ENCODE peak calls at places on chromosomes 3 and 15, in six cellular contexts. One of them, this sample, is unnamed.

GRCh38 chr3:18446067-18446793 is 21.1 kb upstream of the SATB1 start:
- DNase-seq in esophagus muscularis mucosa: no peak
- DNase-seq in ovary: no peak
- DNase-seq in stomach: no peak
- DNase-seq in uterus: no peak
- DNase-seq in right lobe of liver: no peak
- DNase-seq in this sample: no peak

GRCh38 chr3:133856316-133856715 is 39.4 kb downstream of the RAB6B start:
- DNase-seq in uterus: no peak
- DNase-seq in right lobe of liver: no peak
- DNase-seq in ovary: no peak
- DNase-seq in stomach: no peak
- DNase-seq in esophagus muscularis mucosa: no peak
- DNase-seq in this sample: no peak

GRCh38 chr3:134419214-134419965 is 45.1 kb upstream of the AMOTL2 start:
- DNase-seq in uterus: no peak
- DNase-seq in ovary: no peak
- DNase-seq in stomach: no peak
- DNase-seq in esophagus muscularis mucosa: no peak
- DNase-seq in right lobe of liver: no peak
- DNase-seq in this sample: no peak

GRCh38 chr3:51593697-51594096 is 55.2 kb downstream of the RAD54L2 start:
- DNase-seq in uterus: no peak
- DNase-seq in right lobe of liver: no peak
- DNase-seq in esophagus muscularis mucosa: no peak
- DNase-seq in ovary: no peak
- DNase-seq in stomach: no peak
- DNase-seq in this sample: no peak

GRCh38 chr3:24972491-24972890 is 455.6 kb upstream of the RARB start:
- DNase-seq in ovary: no peak
- DNase-seq in uterus: no peak
- DNase-seq in esophagus muscularis mucosa: no peak
- DNase-seq in right lobe of liver: no peak
- DNase-seq in stomach: no peak
- DNase-seq in this sample: no peak

GRCh38 chr15:89673162-89673506 is 6.0 kb downstream of the PLIN1 start:
- DNase-seq in right lobe of liver: no peak
- DNase-seq in ovary: no peak
- DNase-seq in stomach: no peak
- DNase-seq in esophagus muscularis mucosa: no peak
- DNase-seq in uterus: no peak
- DNase-seq in this sample: no peak

GRCh38 chr15:32856753-32857152 is 138.9 kb downstream of the GREM1 start:
- DNase-seq in stomach: no peak
- DNase-seq in uterus: no peak
- DNase-seq in esophagus muscularis mucosa: no peak
- DNase-seq in ovary: no peak
- DNase-seq in right lobe of liver: no peak
- DNase-seq in this sample: no peak

GRCh38 chr3:38853021-38853420 is 37.0 kb upstream of the SCN10A start:
- DNase-seq in stomach: no peak
- DNase-seq in uterus: no peak
- DNase-seq in esophagus muscularis mucosa: no peak
- DNase-seq in right lobe of liver: no peak
- DNase-seq in ovary: no peak
- DNase-seq in this sample: no peak

GRCh38 chr15:69508659-69509058 is 56.0 kb downstream of the RPLP1 start:
- DNase-seq in stomach: no peak
- DNase-seq in esophagus muscularis mucosa: no peak
- DNase-seq in uterus: no peak
- DNase-seq in right lobe of liver: no peak
- DNase-seq in ovary: no peak
- DNase-seq in this sample: no peak

GRCh38 chr15:88247914-88248313 is 8.6 kb downstream of the NTRK3 start:
- DNase-seq in right lobe of liver: peak; percentile 79
- DNase-seq in uterus: no peak
- DNase-seq in stomach: no peak
- DNase-seq in esophagus muscularis mucosa: no peak
- DNase-seq in ovary: no peak
- DNase-seq in this sample: peak; percentile 48

GRCh38 chr3:174355505-174355904 is 503.6 kb upstream of the NAALADL2 start:
- DNase-seq in stomach: no peak
- DNase-seq in uterus: no peak
- DNase-seq in ovary: no peak
- DNase-seq in esophagus muscularis mucosa: no peak
- DNase-seq in right lobe of liver: no peak
- DNase-seq in this sample: no peak

GRCh38 chr15:99436472-99437314 is 129.1 kb upstream of the MEF2A start:
- DNase-seq in stomach: peak; percentile 20
- DNase-seq in esophagus muscularis mucosa: no peak
- DNase-seq in ovary: peak; percentile 19
- DNase-seq in right lobe of liver: peak; percentile 34
- DNase-seq in uterus: no peak
- DNase-seq in this sample: peak; percentile 64

GRCh38 chr15:61820951-61821350 is 239.3 kb downstream of the VPS13C start:
- DNase-seq in right lobe of liver: no peak
- DNase-seq in esophagus muscularis mucosa: peak; percentile 81
- DNase-seq in stomach: no peak
- DNase-seq in ovary: no peak
- DNase-seq in uterus: no peak
- DNase-seq in this sample: no peak

GRCh38 chr3:140093742-140094141 is 158.8 kb downstream of the CLSTN2 start:
- DNase-seq in ovary: peak; percentile 62
- DNase-seq in esophagus muscularis mucosa: no peak
- DNase-seq in stomach: peak; percentile 59
- DNase-seq in right lobe of liver: no peak
- DNase-seq in uterus: peak; percentile 91
- DNase-seq in this sample: peak; percentile 68

GRCh38 chr3:190094201-190094718 is 26.4 kb downstream of the P3H2 start:
- DNase-seq in right lobe of liver: no peak
- DNase-seq in uterus: no peak
- DNase-seq in stomach: no peak
- DNase-seq in esophagus muscularis mucosa: no peak
- DNase-seq in ovary: no peak
- DNase-seq in this sample: no peak

GRCh38 chr3:117553461-117553860 is 843.9 kb downstream of the TUSC7 start:
- DNase-seq in uterus: no peak
- DNase-seq in stomach: no peak
- DNase-seq in right lobe of liver: no peak
- DNase-seq in ovary: no peak
- DNase-seq in esophagus muscularis mucosa: no peak
- DNase-seq in this sample: no peak

GRCh38 chr3:129560931-129561594 is 18.1 kb downstream of the H1-8 start:
- DNase-seq in stomach: peak; percentile 35
- DNase-seq in right lobe of liver: peak; percentile 63
- DNase-seq in esophagus muscularis mucosa: no peak
- DNase-seq in ovary: peak; percentile 91
- DNase-seq in uterus: peak; percentile 88
- DNase-seq in this sample: peak; percentile 90

GRCh38 chr15:36612063-36612788 is 32.8 kb downstream of the CDIN1 start:
- DNase-seq in esophagus muscularis mucosa: no peak
- DNase-seq in uterus: no peak
- DNase-seq in stomach: no peak
- DNase-seq in right lobe of liver: no peak
- DNase-seq in ovary: no peak
- DNase-seq in this sample: no peak

GRCh38 chr3:47841786-47842349 is 38.9 kb downstream of the DHX30 start:
- DNase-seq in ovary: no peak
- DNase-seq in uterus: no peak
- DNase-seq in stomach: no peak
- DNase-seq in esophagus muscularis mucosa: no peak
- DNase-seq in right lobe of liver: no peak
- DNase-seq in this sample: no peak

GRCh38 chr3:55749036-55749435 is 261.9 kb upstream of the WNT5A start:
- DNase-seq in stomach: no peak
- DNase-seq in esophagus muscularis mucosa: peak; percentile 55
- DNase-seq in ovary: no peak
- DNase-seq in uterus: no peak
- DNase-seq in right lobe of liver: no peak
- DNase-seq in this sample: no peak

GRCh38 chr3:59411694-59412093 is 361.9 kb upstream of the CFAP20DC start:
- DNase-seq in right lobe of liver: no peak
- DNase-seq in ovary: no peak
- DNase-seq in stomach: no peak
- DNase-seq in uterus: no peak
- DNase-seq in esophagus muscularis mucosa: no peak
- DNase-seq in this sample: no peak

GRCh38 chr15:70284438-70285214 is 186.9 kb upstream of the TLE3 start:
- DNase-seq in right lobe of liver: peak; percentile 87
- DNase-seq in uterus: no peak
- DNase-seq in esophagus muscularis mucosa: no peak
- DNase-seq in ovary: no peak
- DNase-seq in stomach: peak; percentile 82
- DNase-seq in this sample: peak; percentile 84

GRCh38 chr3:115127208-115127607 is 19.9 kb downstream of the ZBTB20 start:
- DNase-seq in uterus: no peak
- DNase-seq in ovary: no peak
- DNase-seq in stomach: no peak
- DNase-seq in right lobe of liver: no peak
- DNase-seq in esophagus muscularis mucosa: no peak
- DNase-seq in this sample: no peak

GRCh38 chr3:11566478-11566877 is 77.2 kb downstream of the VGLL4 start:
- DNase-seq in stomach: no peak
- DNase-seq in right lobe of liver: no peak
- DNase-seq in esophagus muscularis mucosa: no peak
- DNase-seq in ovary: no peak
- DNase-seq in uterus: no peak
- DNase-seq in this sample: no peak
- TF ChIP-seq POLR2A in stomach: no peak
- TF ChIP-seq POLR2A in right lobe of liver: no peak
- TF ChIP-seq POLR2A in esophagus muscularis mucosa: no peak
- TF ChIP-seq POLR2A in ovary: no peak
- TF ChIP-seq POLR2A in uterus: no peak
- TF ChIP-seq POLR2A in this sample: no peak

DNA sequence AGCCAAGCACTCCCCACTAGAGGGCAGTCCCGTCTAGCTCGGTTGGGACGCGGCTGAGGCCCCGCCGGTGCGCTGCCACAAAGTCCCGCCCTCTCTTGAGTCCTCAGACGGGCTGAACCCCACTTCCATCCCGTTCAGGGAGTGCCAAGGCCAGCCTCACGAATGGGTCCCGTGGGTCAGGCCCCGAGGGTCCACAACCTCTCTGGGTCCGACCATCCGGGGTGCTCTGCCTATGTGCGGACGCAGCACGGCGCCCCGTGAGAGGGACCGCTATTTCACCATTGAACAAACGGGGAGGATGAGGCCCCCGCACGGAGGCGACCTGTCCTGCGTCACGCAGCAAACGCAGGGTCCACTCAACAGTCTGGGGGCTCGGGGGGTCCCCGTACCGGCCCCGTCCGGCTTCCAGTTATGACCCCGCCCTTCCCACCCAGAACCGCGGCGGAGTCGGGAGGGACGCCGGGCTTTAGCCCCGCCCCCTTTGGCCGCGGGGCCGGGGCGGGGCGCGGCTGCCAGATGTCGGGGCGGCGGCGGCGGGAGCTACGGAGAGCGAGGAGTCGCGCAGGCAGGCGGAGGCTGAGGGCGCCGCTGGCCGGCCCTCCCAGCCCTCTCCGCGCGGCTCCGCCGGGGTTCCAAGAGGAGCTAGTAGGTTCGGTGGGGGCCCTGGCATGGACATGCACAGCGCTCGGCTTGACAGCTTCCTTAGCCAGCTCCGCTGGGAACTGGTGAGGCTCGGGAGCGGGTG is at the start of gene INKA1:
- DNase-seq in esophagus muscularis mucosa: peak; percentile 97
- DNase-seq in uterus: peak; percentile 91
- DNase-seq in ovary: peak; percentile 89
- DNase-seq in stomach: peak; percentile 91
- DNase-seq in right lobe of liver: peak; percentile 92
- DNase-seq in this sample: peak; percentile 92
- TF ChIP-seq POLR2A in esophagus muscularis mucosa: peak; percentile 29
- TF ChIP-seq POLR2A in uterus: peak; percentile 69
- TF ChIP-seq POLR2A in ovary: peak; percentile 16
- TF ChIP-seq POLR2A in stomach: no peak
- TF ChIP-seq POLR2A in right lobe of liver: peak; percentile 46
- TF ChIP-seq POLR2A in this sample: peak; percentile 78

DNA sequence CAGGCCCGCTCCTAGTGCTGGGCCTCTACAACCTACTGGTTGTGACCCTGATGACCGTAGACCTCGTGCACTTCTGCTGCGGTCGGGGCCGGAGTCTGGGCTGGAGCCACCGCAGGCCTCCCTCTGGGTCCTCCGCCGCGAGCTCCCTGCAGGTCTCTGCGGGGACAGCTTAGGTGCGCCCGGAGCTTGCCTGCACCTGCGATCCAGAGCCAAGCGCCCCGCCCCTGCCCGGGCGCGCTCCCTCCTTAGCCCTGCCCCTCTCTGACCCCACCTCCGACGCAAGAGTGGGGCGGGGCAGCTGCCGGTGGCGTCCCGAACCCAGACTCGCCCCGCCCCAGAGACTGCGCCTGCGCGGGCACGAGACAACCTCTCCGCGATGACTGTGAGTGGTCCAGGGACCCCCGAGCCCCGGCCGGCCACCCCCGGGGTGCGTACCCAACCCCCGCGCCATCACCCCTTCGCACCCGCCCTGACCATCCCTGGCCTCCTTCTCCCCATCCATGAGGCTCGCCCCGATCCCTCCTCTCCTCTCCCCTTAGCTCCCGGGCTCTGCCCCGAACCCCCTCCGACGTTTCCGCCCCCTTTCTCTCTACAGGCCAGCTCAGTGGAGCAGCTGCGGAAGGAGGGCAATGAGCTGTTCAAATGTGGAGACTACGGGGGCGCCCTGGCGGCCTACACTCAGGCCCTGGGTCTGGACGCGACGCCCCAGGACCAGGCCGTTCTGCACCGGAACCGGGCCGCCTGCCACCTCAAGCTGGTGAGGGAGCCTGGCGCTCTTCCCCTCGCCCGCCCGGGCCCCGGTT is at the start of gene UNC45A:
- DNase-seq in uterus: peak; percentile 88
- DNase-seq in ovary: peak; percentile 92
- DNase-seq in esophagus muscularis mucosa: peak; percentile 96
- DNase-seq in stomach: peak; percentile 97
- DNase-seq in right lobe of liver: peak; percentile 97
- DNase-seq in this sample: peak; percentile 95
- TF ChIP-seq POLR2A in uterus: peak; percentile 59
- TF ChIP-seq POLR2A in ovary: peak; percentile 30
- TF ChIP-seq POLR2A in esophagus muscularis mucosa: no peak
- TF ChIP-seq POLR2A in stomach: peak; percentile 54
- TF ChIP-seq POLR2A in right lobe of liver: peak; percentile 56
- TF ChIP-seq POLR2A in this sample: no peak

GRCh38 chr3:122679085-122679466 is 1.6 kb upstream of the PARP14 start:
- DNase-seq in stomach: peak; percentile 84
- DNase-seq in ovary: peak; percentile 81
- DNase-seq in uterus: peak; percentile 89
- DNase-seq in right lobe of liver: peak; percentile 84
- DNase-seq in esophagus muscularis mucosa: peak; percentile 98
- DNase-seq in this sample: peak; percentile 86

GRCh38 chr3:122679467-122680291 is 960 bp upstream of the PARP14 start:
- DNase-seq in uterus: peak; percentile 44
- DNase-seq in right lobe of liver: no peak
- DNase-seq in stomach: peak; percentile 36
- DNase-seq in esophagus muscularis mucosa: no peak
- DNase-seq in ovary: peak; percentile 44
- DNase-seq in this sample: no peak

GRCh38 chr3:122681294-122682015 is 816 bp downstream of the PARP14 start:
- DNase-seq in right lobe of liver: no peak
- DNase-seq in esophagus muscularis mucosa: no peak
- DNase-seq in stomach: no peak
- DNase-seq in ovary: peak; percentile 37
- DNase-seq in uterus: no peak
- DNase-seq in this sample: peak; percentile 26

GRCh38 chr3:122682016-122682374 is 1.4 kb downstream of the PARP14 start:
- DNase-seq in stomach: no peak
- DNase-seq in ovary: no peak
- DNase-seq in right lobe of liver: no peak
- DNase-seq in uterus: no peak
- DNase-seq in esophagus muscularis mucosa: no peak
- DNase-seq in this sample: no peak

GRCh38 chr3:122680381-122681293 is at the start of gene PARP14:
- DNase-seq in ovary: peak; percentile 80
- DNase-seq in uterus: peak; percentile 80
- DNase-seq in right lobe of liver: peak; percentile 82
- DNase-seq in stomach: peak; percentile 79
- DNase-seq in esophagus muscularis mucosa: no peak
- DNase-seq in this sample: peak; percentile 83
- TF ChIP-seq POLR2A in ovary: peak; percentile 16
- TF ChIP-seq POLR2A in uterus: peak; percentile 41
- TF ChIP-seq POLR2A in right lobe of liver: peak; percentile 63
- TF ChIP-seq POLR2A in stomach: no peak
- TF ChIP-seq POLR2A in esophagus muscularis mucosa: peak; percentile 20
- TF ChIP-seq POLR2A in this sample: no peak